ENCODE peak calls at places on chromosome 6, in seven cellular contexts. P is ovary, Y is stomach, O is A549, I is SK-N-SH, U is upper lobe of left lung, K is HepG2. C is an unnamed sample.

GRCh38 chr6:136717297-136717990 is 74.8 kb downstream of the MAP3K5 start:
- DNase-seq in Y (no peak), I (no peak), O (no peak), K (no peak), U (no peak), P (no peak), C (no peak)

GRCh38 chr6:148166339-148166949 is 176.2 kb upstream of the SASH1 start:
- DNase-seq in I (peak; percentile 29), O (peak; percentile 16), U (no peak), P (no peak), Y (no peak), K (peak; percentile 59), C (no peak)

GRCh38 chr6:169252805-169253189 is 849 bp downstream of the THBS2 start:
- DNase-seq in P (no peak), Y (no peak), U (peak; percentile 44), I (no peak), K (no peak), O (no peak), C (peak; percentile 64)

GRCh38 chr6:154319231-154319858 is 37.3 kb downstream of the IPCEF1 start:
- DNase-seq in Y (no peak), P (no peak), K (no peak), I (peak; percentile 30), U (no peak), O (no peak), C (no peak)

GRCh38 chr6:158387036-158387435 is 74.8 kb downstream of the TULP4 start:
- DNase-seq in P (no peak), I (no peak), K (peak; percentile 46), O (peak; percentile 6), Y (no peak), U (no peak), C (no peak)

GRCh38 chr6:25229671-25230321 is 49.4 kb upstream of the CARMIL1 start:
- DNase-seq in I (no peak), P (no peak), O (no peak), Y (no peak), K (no peak), U (no peak), C (no peak)

GRCh38 chr6:149468179-149468578 is 16.6 kb downstream of the ZC3H12D start:
- DNase-seq in I (no peak), O (no peak), U (no peak), Y (no peak), P (no peak), K (no peak), C (no peak)

GRCh38 chr6:34718867-34719441 is 22.4 kb upstream of the ILRUN start:
- DNase-seq in P (no peak), Y (no peak), K (no peak), I (no peak), U (no peak), O (no peak), C (no peak)

GRCh38 chr6:170459451-170459850 is 93.7 kb downstream of the PSMB1 start:
- DNase-seq in O (no peak), K (no peak), Y (peak; percentile 43), U (peak; percentile 36), P (no peak), I (no peak), C (no peak)

GRCh38 chr6:111715321-111715720 is 109.6 kb upstream of the TRAF3IP2 start:
- DNase-seq in K (no peak), O (no peak), P (no peak), Y (no peak), I (no peak), U (no peak), C (no peak)

GRCh38 chr6:32972353-32973143 is 4.2 kb downstream of the BRD2 start:
- DNase-seq in I (peak; percentile 78), Y (no peak), O (peak; percentile 36), K (no peak), U (peak; percentile 42), P (peak; percentile 34), C (no peak)

GRCh38 chr6:72953901-72954494 is 271.3 kb downstream of the KHDC1L start:
- DNase-seq in U (peak; percentile 29), K (no peak), I (no peak), Y (no peak), P (no peak), O (no peak), C (no peak)

GRCh38 chr6:79543886-79544285 is 6.7 kb upstream of the LCA5 start:
- DNase-seq in O (no peak), Y (no peak), P (no peak), U (no peak), K (no peak), I (no peak), C (no peak)

GRCh38 chr6:169848946-169849345 is 97.5 kb downstream of the ERMARD start:
- DNase-seq in U (peak; percentile 15), P (no peak), Y (peak; percentile 11), I (no peak), O (no peak), K (no peak), C (no peak)

GRCh38 chr6:167200806-167201205 is 43.0 kb upstream of the GPR31 start:
- DNase-seq in U (no peak), K (peak; percentile 38), O (no peak), I (no peak), P (no peak), Y (no peak), C (no peak)

GRCh38 chr6:151701820-151702562 is 105.5 kb upstream of the ESR1 start:
- DNase-seq in P (no peak), U (no peak), Y (no peak), O (no peak), I (no peak), K (no peak), C (no peak)

GRCh38 chr6:13194852-13195251 is 133.5 kb downstream of the TBC1D7 start:
- DNase-seq in O (peak; percentile 55), P (peak; percentile 10), I (peak; percentile 50), K (peak; percentile 64), Y (peak; percentile 40), U (peak; percentile 58), C (no peak)

GRCh38 chr6:30357678-30358339 is 12.9 kb downstream of the RPP21 start:
- DNase-seq in U (peak; percentile 30), P (no peak), O (peak; percentile 53), Y (peak; percentile 40), I (peak; percentile 76), K (peak; percentile 60), C (no peak)

GRCh38 chr6:150835620-150836019 is 29.9 kb upstream of the MTHFD1L start:
- DNase-seq in O (no peak), K (no peak), I (no peak), U (no peak), Y (no peak), P (no peak), C (no peak)

GRCh38 chr6:147005499-147005898 is 198.7 kb upstream of the STXBP5 start:
- DNase-seq in Y (no peak), U (no peak), P (no peak), I (no peak), O (no peak), K (no peak), C (no peak)

GRCh38 chr6:16222826-16223225 is 15.6 kb upstream of the GMPR start:
- DNase-seq in I (no peak), P (no peak), Y (no peak), K (no peak), O (no peak), U (no peak), C (no peak)

GRCh38 chr6:16227605-16228004 is 10.8 kb upstream of the GMPR start:
- DNase-seq in O (no peak), K (no peak), P (no peak), I (no peak), U (no peak), Y (no peak), C (no peak)

GRCh38 chr6:16223362-16223761 is 15.0 kb upstream of the GMPR start:
- DNase-seq in P (no peak), K (no peak), O (no peak), U (no peak), Y (no peak), I (no peak), C (no peak)

GRCh38 chr6:16227048-16227562 is 11.3 kb upstream of the GMPR start:
- DNase-seq in P (no peak), Y (no peak), U (no peak), I (no peak), O (no peak), K (no peak), C (no peak)

DNA sequence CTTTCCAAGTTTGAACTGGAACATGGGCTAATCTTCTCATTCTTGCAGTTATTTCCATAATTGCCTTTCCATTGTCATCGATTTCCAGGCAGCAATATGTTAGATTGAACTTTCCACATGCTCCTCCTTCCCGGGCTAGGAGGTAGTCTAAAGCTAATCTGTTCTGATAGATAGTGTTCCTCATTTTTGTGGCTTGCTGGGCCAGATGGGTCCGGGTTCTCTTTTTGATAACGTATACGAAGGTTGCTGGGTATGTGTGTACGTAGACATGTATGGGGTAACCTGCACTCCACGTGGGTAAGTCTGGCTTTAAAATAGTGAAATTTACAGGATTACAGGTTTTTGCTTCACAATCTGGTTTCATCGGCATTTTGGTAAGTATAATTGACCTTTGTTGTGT is 14.0 kb upstream of the GMPR start:
- DNase-seq in Y (no peak), O (no peak), U (no peak), K (no peak), P (no peak), I (no peak), C (no peak)
- TF ChIP-seq EP300 in Y (no peak), O (no peak), U (no peak), K (no peak), P (no peak), I (no peak), C (no peak)

DNA sequence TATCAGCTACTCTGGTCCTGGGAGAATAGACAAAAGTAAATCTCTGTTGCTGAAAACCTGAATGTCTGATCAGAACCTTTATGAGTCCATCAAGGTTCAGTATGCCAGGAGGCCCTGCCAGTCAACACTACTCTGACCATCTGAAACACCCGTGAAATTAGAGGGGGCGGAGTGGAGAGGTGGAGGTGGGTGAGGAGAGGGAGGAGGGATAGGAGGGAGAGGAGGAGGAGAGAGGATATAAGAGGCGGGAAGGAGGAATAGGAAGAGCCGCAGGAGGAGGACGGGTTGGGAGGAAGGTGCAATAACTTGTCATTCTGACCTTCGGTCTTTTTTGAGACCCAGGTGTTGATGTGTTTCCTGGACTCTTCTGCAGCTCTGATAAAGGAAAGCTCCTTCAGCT is 8.0 kb downstream of the SERPINB9 start:
- DNase-seq in K (no peak), I (no peak), Y (no peak), P (no peak), U (no peak), O (no peak), C (no peak)
- H3K4me1 ChIP-seq in K (no peaks in the 10 kb centered on the region), I (no peaks in the 10 kb centered on the region), Y (no peaks in the 10 kb centered on the region), P (no peaks in the 10 kb centered on the region), U (peaks cover 14% of the 10 kb centered on the region), O (no peaks in the 10 kb centered on the region), C (peaks cover 1% of the 10 kb centered on the region)

GRCh38 chr6:40165036-40165709 is 230.9 kb upstream of the MOCS1 start:
- DNase-seq in K (no peak), Y (no peak), O (no peak), U (no peak), P (no peak), I (no peak), C (no peak)
- H3K4me3 ChIP-seq in K (no peak overlapping the region), Y (no peak overlapping the region), O (no peak overlapping the region), U (no peak overlapping the region), P (no peak overlapping the region), I (no peak overlapping the region), C (no peak overlapping the region)

DNA sequence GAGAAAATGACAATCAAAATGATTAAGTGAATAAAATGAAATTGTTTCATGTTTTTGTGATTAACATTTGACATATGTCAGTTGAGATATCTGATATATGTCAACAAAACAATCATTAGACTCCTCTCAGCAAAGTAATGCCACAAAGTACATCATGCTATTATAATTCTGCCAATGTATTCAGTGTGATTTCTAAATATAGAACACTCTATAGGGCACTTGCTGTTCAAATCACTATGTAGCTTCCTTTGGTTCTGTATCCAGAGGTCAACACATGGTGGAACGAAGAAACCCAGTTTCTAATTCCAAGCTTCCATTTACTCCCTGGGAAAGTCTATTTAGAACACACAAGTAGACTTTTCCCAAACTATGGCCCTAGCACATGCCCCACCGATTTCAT is 227.5 kb upstream of the FAM83B start:
- DNase-seq in K (no peak), P (no peak), U (no peak), I (no peak), O (no peak), Y (no peak), C (no peak)
- TF ChIP-seq EP300 in K (no peak), P (no peak), U (no peak), I (no peak), O (no peak), Y (no peak), C (no peak)

C was measured in suprapubic skin.